ENCODE peak calls at places on chromosomes 5 and 9, in nine cellular contexts. J is activated T-helper 9 cell treated with anti-CD3 and anti-CD28 coated beads, Interleukin-2, amount 50 U/mL, for 16 hours; I is BE2C; F is head of caudate nucleus; T is HFF-Myc; X is fibroblast of lung; Y is GM23338; C is stimulated activated CD4-positive, alpha-beta T cell treated with anti-CD3 and anti-CD28 coated beads, Interleukin-4, amount 100 ng/mL, for 4 hours; E is T-helper 17 cell. R is an unnamed sample.

GRCh38 chr5:115262066-115262404 is 642 bp downstream of the PGGT1B start:
- DNase-seq in E (no peak), I (no peak), C (no peak), F (no peak), J (no peak), T (no peak), X (peak), Y (peak), R (no peak)

GRCh38 chr9:123893831-123894460 is 36.0 kb downstream of the DENND1A start:
- DNase-seq in C (no peak), Y (peak), J (no peak), I (no peak), F (no peak), E (no peak), X (peak), T (no peak), R (no peak)

GRCh38 chr9:72396247-72397091 is 31.5 kb upstream of the ZFAND5 start:
- DNase-seq in X (peak), T (peak), E (no peak), I (no peak), Y (no peak), F (no peak), J (no peak), C (no peak), R (peak)

GRCh38 chr5:75720882-75721281 is 3.6 kb upstream of the POC5 start:
- DNase-seq in X (no peak), T (no peak), J (no peak), I (no peak), C (no peak), Y (no peak), E (no peak), F (no peak), R (no peak)

GRCh38 chr5:122439645-122440044 is 127.6 kb downstream of the SNCAIP start:
- DNase-seq in E (no peak), I (no peak), X (no peak), J (no peak), Y (no peak), C (no peak), T (no peak), F (no peak), R (no peak)

GRCh38 chr5:109316631-109317030 is 93.1 kb downstream of the PJA2 start:
- DNase-seq in Y (no peak), F (no peak), I (no peak), C (no peak), X (peak), J (no peak), T (peak), E (no peak), R (no peak)

GRCh38 chr5:137199201-137199600 is 299.9 kb downstream of the SPOCK1 start:
- DNase-seq in F (no peak), J (no peak), I (no peak), X (no peak), Y (no peak), C (no peak), E (no peak), T (no peak), R (no peak)

GRCh38 chr5:132591140-132591539 is 34.4 kb downstream of the RAD50 start:
- DNase-seq in F (no peak), X (peak), J (no peak), E (no peak), T (no peak), I (no peak), Y (no peak), C (no peak), R (no peak)

GRCh38 chr5:141883184-141883947 is 5.2 kb upstream of the PCDH1 start:
- DNase-seq in I (peak), T (no peak), J (no peak), Y (peak), X (peak), F (peak), E (no peak), C (no peak), R (peak)

GRCh38 chr9:113903514-113904077 is 27.5 kb downstream of the ZNF618 start:
- DNase-seq in J (no peak), E (no peak), I (no peak), Y (no peak), C (no peak), F (no peak), T (no peak), X (no peak), R (no peak)

GRCh38 chr9:2742214-2742613 is 24.9 kb downstream of the KCNV2 start:
- DNase-seq in T (no peak), J (no peak), Y (no peak), C (no peak), E (no peak), F (no peak), X (no peak), I (no peak), R (no peak)

GRCh38 chr9:124037790-124038189 is 26.2 kb downstream of the LHX2 start:
- DNase-seq in Y (peak), C (no peak), J (no peak), F (no peak), T (no peak), E (no peak), X (no peak), I (no peak), R (peak)

GRCh38 chr5:34475249-34475966 is 180.7 kb upstream of the RAI14 start:
- DNase-seq in F (no peak), J (no peak), X (no peak), T (no peak), E (no peak), Y (peak), I (no peak), C (no peak), R (no peak)

GRCh38 chr9:129242191-129242953 is 64.3 kb upstream of the IER5L start:
- DNase-seq in T (no peak), X (no peak), F (no peak), I (peak), E (no peak), Y (peak), C (no peak), J (no peak), R (no peak)

GRCh38 chr9:107484117-107484723 is 5.3 kb downstream of the KLF4 start:
- DNase-seq in E (no peak), J (no peak), I (peak), F (peak), T (peak), C (no peak), X (peak), Y (peak), R (peak)

GRCh38 chr9:110180386-110180712 is 27.6 kb downstream of the C9orf152 start:
- DNase-seq in F (no peak), C (no peak), T (peak), E (no peak), I (no peak), X (no peak), J (no peak), Y (no peak), R (no peak)

GRCh38 chr5:61603211-61603908 is 271.3 kb downstream of the ZSWIM6 start:
- DNase-seq in I (peak), X (no peak), C (no peak), J (no peak), F (peak), T (no peak), E (no peak), Y (peak), R (peak)

GRCh38 chr9:71487046-71487445 is 281.3 kb downstream of the CEMIP2 start:
- DNase-seq in T (peak), F (no peak), X (no peak), E (no peak), Y (peak), I (no peak), J (no peak), C (no peak), R (no peak)

GRCh38 chr5:173963107-173963506 is 25.9 kb upstream of the C5orf47 start:
- DNase-seq in J (no peak), X (peak), Y (no peak), E (no peak), T (no peak), C (no peak), F (peak), I (no peak), R (no peak)

GRCh38 chr9:16559418-16560188 is 310.9 kb downstream of the BNC2 start:
- DNase-seq in C (no peak), E (no peak), Y (no peak), F (no peak), X (no peak), I (no peak), T (no peak), J (no peak), R (no peak)

GRCh38 chr5:58913591-58913990 is 330.7 kb downstream of the RAB3C start:
- DNase-seq in X (no peak), T (no peak), I (no peak), C (no peak), Y (no peak), F (no peak), E (no peak), J (no peak), R (no peak)

R was measured in T47D.